ENCODE peak calls at places on chromosomes 3 and 15, in five cellular contexts. V, N, S, D and C are unnamed samples.

GRCh38 chr15:31273258-31273941 is 53.2 kb upstream of the KLF13 start:
- DNase-seq in V (no peak), N (peak; percentile 53), S (no peak), D (peak; percentile 11), C (peak; percentile 59)

GRCh38 chr3:77038468-77038927 is 1.4 kb upstream of the ROBO2 start:
- DNase-seq in V (peak; percentile 14), N (peak; percentile 80), S (peak; percentile 65), D (peak; percentile 92), C (peak; percentile 61)

GRCh38 chr3:123469323-123469995 is 20.6 kb upstream of the ADCY5 start:
- DNase-seq in V (no peak), N (no peak), S (no peak), D (no peak), C (no peak)

GRCh38 chr3:104279617-104280016 is 1087.1 kb upstream of the ALCAM start:
- DNase-seq in V (no peak), N (no peak), S (peak; percentile 29), D (no peak), C (no peak)

GRCh38 chr15:25886498-25887140 is 23.5 kb upstream of the ATP10A start:
- DNase-seq in V (no peak), N (no peak), S (no peak), D (peak; percentile 37), C (no peak)

GRCh38 chr15:63872759-63873510 is 39.2 kb upstream of the HERC1 start:
- DNase-seq in V (no peak), N (no peak), S (no peak), D (no peak), C (no peak)

GRCh38 chr3:128360705-128361271 is 105.9 kb downstream of the DNAJB8 start:
- DNase-seq in V (no peak), N (peak; percentile 23), S (no peak), D (no peak), C (no peak)

GRCh38 chr15:96207377-96208006 is 123.0 kb upstream of the NR2F2 start:
- DNase-seq in V (no peak), N (no peak), S (no peak), D (no peak), C (no peak)

GRCh38 chr3:171790898-171791694 is 19.2 kb downstream of the PLD1 start:
- DNase-seq in V (no peak), N (no peak), S (no peak), D (no peak), C (no peak)

GRCh38 chr3:87033205-87033604 is 42.3 kb upstream of the VGLL3 start:
- DNase-seq in V (no peak), N (no peak), S (no peak), D (no peak), C (no peak)

GRCh38 chr3:52440671-52441070 is 4.2 kb downstream of the SEMA3G start:
- DNase-seq in V (no peak), N (peak; percentile 40), S (no peak), D (no peak), C (no peak)

GRCh38 chr3:141100112-141100511 is 49.0 kb downstream of the SPSB4 start:
- DNase-seq in V (no peak), N (no peak), S (no peak), D (no peak), C (no peak)

GRCh38 chr3:170689218-170689874 is 103.5 kb upstream of the SLC7A14 start:
- DNase-seq in V (no peak), N (peak; percentile 67), S (peak; percentile 80), D (no peak), C (peak; percentile 85)

GRCh38 chr15:70562906-70563305 is 200.5 kb downstream of the UACA start:
- DNase-seq in V (no peak), N (no peak), S (no peak), D (no peak), C (no peak)

GRCh38 chr3:44184319-44184953 is 57.2 kb upstream of the TOPAZ1 start:
- DNase-seq in V (no peak), N (no peak), S (no peak), D (no peak), C (no peak)

GRCh38 chr3:113132571-113132996 is 78.8 kb upstream of the BOC start:
- DNase-seq in V (no peak), N (no peak), S (peak; percentile 60), D (no peak), C (no peak)

GRCh38 chr3:127392146-127392470 is 104.3 kb upstream of the PRR20G start:
- DNase-seq in V (no peak), N (no peak), S (no peak), D (no peak), C (no peak)

GRCh38 chr3:52323526-52324295 is 7.6 kb downstream of the DNAH1 start:
- DNase-seq in V (no peak), N (peak; percentile 60), S (no peak), D (no peak), C (no peak)

GRCh38 chr3:134350861-134351311 is 23.4 kb downstream of the AMOTL2 start:
- DNase-seq in V (no peak), N (peak; percentile 89), S (no peak), D (no peak), C (peak; percentile 87)

GRCh38 chr15:52193791-52194190 is 2.6 kb upstream of the GNB5 start:
- DNase-seq in V (no peak), N (no peak), S (no peak), D (no peak), C (no peak)

GRCh38 chr3:23805881-23806321 is at the start of gene UBE2E1:
- DNase-seq in V (peak; percentile 70), N (peak; percentile 90), S (peak; percentile 40), D (peak; percentile 78), C (peak; percentile 67)

GRCh38 chr3:116971531-116971930 is 262.0 kb downstream of the TUSC7 start:
- DNase-seq in V (no peak), N (no peak), S (no peak), D (no peak), C (no peak)

GRCh38 chr15:51199541-51199940 is 104.8 kb upstream of the TNFAIP8L3 start:
- DNase-seq in V (no peak), N (no peak), S (no peak), D (no peak), C (no peak)

GRCh38 chr3:16290827-16291196 is 25.8 kb downstream of the OXNAD1 start:
- DNase-seq in V (no peak), N (no peak), S (no peak), D (no peak), C (no peak)

GRCh38 chr15:100835626-100836025 is 44.0 kb upstream of the ALDH1A3 start:
- DNase-seq in V (no peak), N (no peak), S (no peak), D (no peak), C (no peak)

GRCh38 chr3:89025185-89025584 is 82.2 kb upstream of the EPHA3 start:
- DNase-seq in V (no peak), N (no peak), S (peak; percentile 79), D (no peak), C (no peak)

GRCh38 chr3:184354121-184354728 is 7.2 kb downstream of the CLCN2 start:
- DNase-seq in V (peak; percentile 78), N (peak; percentile 76), S (no peak), D (peak; percentile 70), C (peak; percentile 48)

GRCh38 chr3:101725192-101725889 is 927 bp downstream of the CEP97 start:
- DNase-seq in V (peak; percentile 43), N (peak; percentile 77), S (no peak), D (peak; percentile 65), C (no peak)

GRCh38 chr3:56747150-56747549 is 54.6 kb downstream of the ARHGEF3 start:
- DNase-seq in V (no peak), N (no peak), S (no peak), D (no peak), C (no peak)

GRCh38 chr3:191328963-191329653 is at the start of gene CCDC50:
- DNase-seq in V (peak; percentile 49), N (peak; percentile 96), S (peak; percentile 41), D (peak; percentile 93), C (peak; percentile 82)

GRCh38 chr3:149547954-149548728 is 73.6 kb downstream of the TM4SF4 start:
- DNase-seq in V (no peak), N (no peak), S (no peak), D (peak; percentile 48), C (no peak)

GRCh38 chr3:49930922-49931321 is 1.3 kb upstream of the MON1A start:
- DNase-seq in V (no peak), N (peak; percentile 53), S (no peak), D (peak; percentile 74), C (no peak)

GRCh38 chr3:42686832-42687650 is 1.7 kb downstream of the KLHL40 start:
- DNase-seq in V (no peak), N (no peak), S (no peak), D (no peak), C (peak; percentile 43)

GRCh38 chr15:78914027-78914764 is 30.6 kb downstream of the CTSH start:
- DNase-seq in V (no peak), N (no peak), S (peak; percentile 28), D (peak; percentile 81), C (peak; percentile 70)